ENCODE peak calls at places on chromosomes 2 and 18, in six cellular contexts. Y is A549, A is K562, B is HepG2, M is endothelial cell of umbilical vein, J is GM12878. V is an unnamed sample.

GRCh38 chr2:10039658-10040410 is 3.5 kb upstream of the KLF11 start:
- DNase-seq in Y (no peak), J (no peak), M (no peak), A (no peak), B (no peak), V (no peak)

GRCh38 chr2:128752691-128753263 is 434.1 kb upstream of the HS6ST1 start:
- DNase-seq in Y (no peak), M (no peak), B (no peak), J (no peak), A (no peak), V (no peak)

GRCh38 chr2:109141006-109141600 is 12.1 kb downstream of the SH3RF3 start:
- DNase-seq in A (no peak), Y (no peak), B (no peak), M (no peak), J (no peak), V (no peak)

GRCh38 chr18:28801876-28802275 is 624.9 kb upstream of the CDH2 start:
- DNase-seq in A (no peak), B (no peak), J (no peak), Y (no peak), M (peak; percentile 10), V (no peak)

GRCh38 chr18:58947136-58947732 is 82.6 kb downstream of the ZNF532 start:
- DNase-seq in A (no peak), B (no peak), Y (no peak), M (no peak), J (no peak), V (no peak)

GRCh38 chr2:17083902-17084301 is 418.3 kb upstream of the CYRIA start:
- DNase-seq in M (no peak), A (no peak), J (no peak), Y (no peak), B (no peak), V (no peak)

GRCh38 chr2:5981241-5982055 is 289.3 kb downstream of the SOX11 start:
- DNase-seq in Y (no peak), B (no peak), J (no peak), A (no peak), M (no peak), V (no peak)

GRCh38 chr2:118845843-118846666 is 1.4 kb downstream of the EN1 start:
- DNase-seq in M (no peak), Y (no peak), B (no peak), J (no peak), A (no peak), V (no peak)

GRCh38 chr2:190627881-190628412 is 20.9 kb upstream of the NAB1 start:
- DNase-seq in B (no peak), A (no peak), Y (no peak), J (no peak), M (peak; percentile 23), V (peak; percentile 57)

GRCh38 chr2:98374958-98375570 is 28.8 kb downstream of the CNGA3 start:
- DNase-seq in B (no peak), M (no peak), A (no peak), J (no peak), Y (no peak), V (no peak)

DNA sequence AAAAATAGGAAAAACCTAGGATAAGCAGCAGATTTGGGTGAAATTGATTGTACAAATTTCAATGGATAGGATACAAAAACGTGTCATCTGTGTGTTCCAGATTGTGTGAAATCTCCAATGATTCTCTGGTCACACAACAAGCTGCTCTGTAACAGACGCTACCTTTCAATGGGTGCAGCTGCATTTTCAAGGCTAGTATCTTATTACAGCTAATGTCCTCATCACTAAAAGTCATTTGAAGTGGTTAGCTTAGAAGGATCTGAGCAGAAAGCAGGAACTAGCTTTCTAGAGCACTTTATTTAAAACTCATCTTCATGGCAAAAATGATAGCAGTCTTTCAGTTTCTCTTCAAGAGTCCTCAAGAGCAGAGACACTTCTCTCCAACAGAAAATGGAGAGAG is 364.6 kb downstream of the LRP1B start:
- DNase-seq in B (no peak), A (no peak), M (no peak), J (no peak), Y (no peak), V (no peak)
- TF ChIP-seq MYC in B (no peak), A (no peak), M (no peak), J (no peak), Y (no peak), V (no peak)

GRCh38 chr18:56593906-56594305 is 44.5 kb downstream of the TXNL1 start:
- DNase-seq in Y (no peak), A (no peak), B (no peak), J (no peak), M (no peak), V (no peak)
- TF ChIP-seq MAX in Y (no peak), A (no peak), B (no peak), J (no peak), M (no peak), V (no peak)

DNA sequence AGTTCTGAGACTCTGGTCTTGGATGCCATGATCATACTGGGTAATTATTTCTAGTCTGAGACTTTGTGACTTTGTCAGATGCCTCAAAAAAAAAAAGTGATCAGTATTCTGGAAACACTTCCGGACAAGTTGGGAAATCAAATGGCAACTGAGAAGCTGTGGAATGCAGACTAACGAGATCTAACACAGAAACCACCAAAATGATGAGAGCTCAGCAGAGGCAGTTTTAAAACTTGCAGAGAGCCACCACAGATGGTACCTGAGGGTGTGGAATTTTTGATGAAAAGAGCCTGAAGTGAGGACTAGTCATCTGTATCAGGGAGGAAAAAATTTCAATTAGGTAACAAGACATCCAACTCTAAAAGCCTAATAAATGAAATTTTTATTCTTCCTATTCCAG is 5.5 kb upstream of the GPR75 start:
- DNase-seq in Y (no peak), A (no peak), M (no peak), B (no peak), J (no peak), V (no peak)
- TF ChIP-seq POLR2A in Y (no peak), A (no peak), M (no peak), B (no peak), J (no peak), V (no peak)

GRCh38 chr2:86037795-86038192 is 67.9 kb downstream of the POLR1A start:
- DNase-seq in B (no peak), Y (no peak), J (no peak), M (no peak), A (no peak), V (no peak)
- TF ChIP-seq MYC in B (no peak), Y (no peak), J (no peak), M (no peak), A (no peak), V (no peak)

GRCh38 chr18:75070235-75070624 is 138.7 kb downstream of the PTGR3 start:
- DNase-seq in Y (no peak), M (no peak), J (no peak), B (no peak), A (no peak), V (peak; percentile 25)

GRCh38 chr18:75072672-75073371 is 136.1 kb downstream of the PTGR3 start:
- DNase-seq in Y (no peak), A (no peak), J (no peak), B (no peak), M (no peak), V (no peak)

GRCh38 chr18:75071866-75072671 is 136.9 kb downstream of the PTGR3 start:
- DNase-seq in B (no peak), Y (no peak), J (no peak), M (no peak), A (no peak), V (peak; percentile 39)

GRCh38 chr18:75070625-75071483 is 138.1 kb downstream of the PTGR3 start:
- DNase-seq in B (peak; percentile 74), A (peak; percentile 16), M (peak; percentile 94), Y (peak; percentile 61), J (peak; percentile 37), V (peak; percentile 85)

GRCh38 chr18:75071484-75071785 is 137.5 kb downstream of the PTGR3 start:
- DNase-seq in Y (no peak), B (no peak), J (no peak), A (no peak), M (no peak), V (no peak)
- TF ChIP-seq MAX in Y (no peak), B (no peak), J (no peak), A (no peak), M (no peak), V (no peak)

DNA sequence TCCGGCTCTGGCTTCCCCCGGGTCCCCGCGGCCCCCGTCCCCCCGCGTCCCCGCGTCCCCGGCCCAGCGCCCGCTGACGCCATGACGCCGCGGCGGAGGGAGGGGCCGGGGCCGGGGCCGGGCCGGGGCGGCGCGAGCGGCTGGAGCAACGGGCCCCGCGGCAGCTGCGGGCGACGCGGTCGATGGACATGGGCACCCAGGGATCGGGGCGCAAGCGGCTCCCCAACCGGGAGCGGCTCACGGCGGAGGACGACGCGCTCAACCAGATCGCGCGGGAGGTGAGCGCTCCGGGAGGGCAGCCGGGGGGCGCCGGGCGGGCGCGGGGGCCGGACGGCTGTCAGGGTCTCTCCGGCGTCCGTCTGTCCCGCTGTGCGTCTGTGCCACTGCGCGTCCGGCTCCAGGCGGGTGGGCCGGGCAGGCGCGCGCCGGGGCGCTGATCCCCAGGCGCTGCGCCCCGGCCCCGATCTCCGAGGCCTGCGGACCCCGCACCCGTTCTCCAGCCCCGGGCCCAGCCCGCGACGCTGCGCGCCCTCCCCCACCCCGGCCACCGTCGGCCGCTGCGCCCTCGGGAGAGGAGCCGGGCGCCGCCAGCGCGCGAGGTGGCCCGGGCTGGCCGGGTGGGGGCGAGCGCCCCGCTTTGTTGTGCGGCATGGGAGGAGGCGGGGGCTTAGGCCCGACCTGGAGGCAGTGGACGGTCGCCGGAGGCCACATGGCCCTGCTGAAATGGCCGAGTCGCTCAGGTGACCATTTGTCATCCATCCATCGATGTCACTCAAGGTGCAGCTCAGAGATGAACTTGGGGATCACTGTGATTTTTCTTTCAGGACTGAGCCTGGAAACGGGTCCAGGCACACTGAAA is at the start of gene LRRFIP1:
- DNase-seq in A (no peak), M (peak; percentile 31), J (no peak), Y (no peak), B (no peak), V (no peak)
- TF ChIP-seq POLR2A in A (no peak), M (no peak), J (no peak), Y (peak; percentile 43), B (no peak), V (no peak)

GRCh38 chr2:169119117-169119770 is 49.9 kb downstream of the DHRS9 start:
- DNase-seq in Y (no peak), J (no peak), B (no peak), A (no peak), M (no peak), V (no peak)
- TF ChIP-seq MYC in Y (no peak), J (no peak), B (no peak), A (no peak), M (no peak), V (no peak)

V was measured in NB4.